ENCODE peak calls at places on chromosomes 1 and 21, in five cellular contexts. One of them, this sample, is unnamed.

GRCh38 chr1:100868364-100868995 is 26.2 kb downstream of the EXTL2 start:
- DNase-seq in SK-MEL-5: peak; percentile 46
- DNase-seq in substantia nigra: no peak
- DNase-seq in posterior vena cava: no peak
- DNase-seq in stimulated activated CD8-positive, alpha-beta memory T cell treated with anti-CD3 and anti-CD28 coated beads, Interleukin-2, amount 100 ng/mL, for 1 hour: no peak
- DNase-seq in this sample: no peak

GRCh38 chr21:26437326-26438009 is 135.6 kb downstream of the CYYR1 start:
- DNase-seq in SK-MEL-5: no peak
- DNase-seq in substantia nigra: no peak
- DNase-seq in posterior vena cava: no peak
- DNase-seq in stimulated activated CD8-positive, alpha-beta memory T cell treated with anti-CD3 and anti-CD28 coated beads, Interleukin-2, amount 100 ng/mL, for 1 hour: no peak
- DNase-seq in this sample: no peak

GRCh38 chr1:51897699-51898031 is 19.1 kb upstream of the NRDC start:
- DNase-seq in SK-MEL-5: no peak
- DNase-seq in substantia nigra: no peak
- DNase-seq in posterior vena cava: no peak
- DNase-seq in stimulated activated CD8-positive, alpha-beta memory T cell treated with anti-CD3 and anti-CD28 coated beads, Interleukin-2, amount 100 ng/mL, for 1 hour: no peak
- DNase-seq in this sample: no peak

GRCh38 chr21:46038871-46039397 is 57.4 kb downstream of the COL6A1 start:
- DNase-seq in SK-MEL-5: no peak
- DNase-seq in substantia nigra: no peak
- DNase-seq in posterior vena cava: peak; percentile 93
- DNase-seq in stimulated activated CD8-positive, alpha-beta memory T cell treated with anti-CD3 and anti-CD28 coated beads, Interleukin-2, amount 100 ng/mL, for 1 hour: no peak
- DNase-seq in this sample: no peak

GRCh38 chr1:243850013-243850367 is at the start of gene AKT3:
- DNase-seq in SK-MEL-5: peak; percentile 73
- DNase-seq in substantia nigra: peak; percentile 75
- DNase-seq in posterior vena cava: peak; percentile 71
- DNase-seq in stimulated activated CD8-positive, alpha-beta memory T cell treated with anti-CD3 and anti-CD28 coated beads, Interleukin-2, amount 100 ng/mL, for 1 hour: no peak
- DNase-seq in this sample: no peak

GRCh38 chr21:27807596-27807995 is 840.7 kb upstream of the ADAMTS5 start:
- DNase-seq in SK-MEL-5: peak; percentile 70
- DNase-seq in substantia nigra: no peak
- DNase-seq in posterior vena cava: no peak
- DNase-seq in stimulated activated CD8-positive, alpha-beta memory T cell treated with anti-CD3 and anti-CD28 coated beads, Interleukin-2, amount 100 ng/mL, for 1 hour: no peak
- DNase-seq in this sample: no peak

GRCh38 chr1:230072296-230072695 is 5.3 kb downstream of the GALNT2 start:
- DNase-seq in SK-MEL-5: no peak
- DNase-seq in substantia nigra: no peak
- DNase-seq in posterior vena cava: no peak
- DNase-seq in stimulated activated CD8-positive, alpha-beta memory T cell treated with anti-CD3 and anti-CD28 coated beads, Interleukin-2, amount 100 ng/mL, for 1 hour: no peak
- DNase-seq in this sample: no peak

GRCh38 chr1:116909511-116910378 is at the start of gene PTGFRN:
- DNase-seq in SK-MEL-5: peak; percentile 26
- DNase-seq in substantia nigra: no peak
- DNase-seq in posterior vena cava: peak; percentile 93
- DNase-seq in stimulated activated CD8-positive, alpha-beta memory T cell treated with anti-CD3 and anti-CD28 coated beads, Interleukin-2, amount 100 ng/mL, for 1 hour: no peak
- DNase-seq in this sample: peak; percentile 4

GRCh38 chr1:177256153-177256814 is 85.5 kb downstream of the BRINP2 start:
- DNase-seq in SK-MEL-5: peak; percentile 76
- DNase-seq in substantia nigra: peak; percentile 33
- DNase-seq in posterior vena cava: peak; percentile 87
- DNase-seq in stimulated activated CD8-positive, alpha-beta memory T cell treated with anti-CD3 and anti-CD28 coated beads, Interleukin-2, amount 100 ng/mL, for 1 hour: no peak
- DNase-seq in this sample: no peak

GRCh38 chr1:80066060-80066459 is 1059.5 kb upstream of the ADGRL4 start:
- DNase-seq in SK-MEL-5: no peak
- DNase-seq in substantia nigra: no peak
- DNase-seq in posterior vena cava: no peak
- DNase-seq in stimulated activated CD8-positive, alpha-beta memory T cell treated with anti-CD3 and anti-CD28 coated beads, Interleukin-2, amount 100 ng/mL, for 1 hour: no peak
- DNase-seq in this sample: no peak

GRCh38 chr1:232247669-232248068 is 382.3 kb downstream of the SIPA1L2 start:
- DNase-seq in SK-MEL-5: no peak
- DNase-seq in substantia nigra: no peak
- DNase-seq in posterior vena cava: no peak
- DNase-seq in stimulated activated CD8-positive, alpha-beta memory T cell treated with anti-CD3 and anti-CD28 coated beads, Interleukin-2, amount 100 ng/mL, for 1 hour: no peak
- DNase-seq in this sample: no peak

GRCh38 chr1:213940947-213941346 is 46.8 kb upstream of the PROX1 start:
- DNase-seq in SK-MEL-5: no peak
- DNase-seq in substantia nigra: no peak
- DNase-seq in posterior vena cava: no peak
- DNase-seq in stimulated activated CD8-positive, alpha-beta memory T cell treated with anti-CD3 and anti-CD28 coated beads, Interleukin-2, amount 100 ng/mL, for 1 hour: no peak
- DNase-seq in this sample: no peak

GRCh38 chr21:42579456-42580075 is 65.9 kb downstream of the SLC37A1 start:
- DNase-seq in SK-MEL-5: no peak
- DNase-seq in substantia nigra: no peak
- DNase-seq in posterior vena cava: peak; percentile 54
- DNase-seq in stimulated activated CD8-positive, alpha-beta memory T cell treated with anti-CD3 and anti-CD28 coated beads, Interleukin-2, amount 100 ng/mL, for 1 hour: no peak
- DNase-seq in this sample: no peak

GRCh38 chr1:3477241-3478109 is 23.0 kb downstream of the ARHGEF16 start:
- DNase-seq in SK-MEL-5: no peak
- DNase-seq in substantia nigra: no peak
- DNase-seq in posterior vena cava: no peak
- DNase-seq in stimulated activated CD8-positive, alpha-beta memory T cell treated with anti-CD3 and anti-CD28 coated beads, Interleukin-2, amount 100 ng/mL, for 1 hour: no peak
- DNase-seq in this sample: no peak

GRCh38 chr1:181632492-181632891 is 149.2 kb downstream of the CACNA1E start:
- DNase-seq in SK-MEL-5: no peak
- DNase-seq in substantia nigra: no peak
- DNase-seq in posterior vena cava: no peak
- DNase-seq in stimulated activated CD8-positive, alpha-beta memory T cell treated with anti-CD3 and anti-CD28 coated beads, Interleukin-2, amount 100 ng/mL, for 1 hour: no peak
- DNase-seq in this sample: no peak

GRCh38 chr1:6594977-6595740 is 7.5 kb downstream of the KLHL21 start:
- DNase-seq in SK-MEL-5: no peak
- DNase-seq in substantia nigra: no peak
- DNase-seq in posterior vena cava: no peak
- DNase-seq in stimulated activated CD8-positive, alpha-beta memory T cell treated with anti-CD3 and anti-CD28 coated beads, Interleukin-2, amount 100 ng/mL, for 1 hour: no peak
- DNase-seq in this sample: no peak

GRCh38 chr1:45952072-45952471 is 148.7 kb downstream of the MAST2 start:
- DNase-seq in SK-MEL-5: no peak
- DNase-seq in substantia nigra: no peak
- DNase-seq in posterior vena cava: no peak
- DNase-seq in stimulated activated CD8-positive, alpha-beta memory T cell treated with anti-CD3 and anti-CD28 coated beads, Interleukin-2, amount 100 ng/mL, for 1 hour: no peak
- DNase-seq in this sample: no peak

GRCh38 chr1:41664861-41665640 is 180.6 kb upstream of the EDN2 start:
- DNase-seq in SK-MEL-5: peak; percentile 8
- DNase-seq in substantia nigra: no peak
- DNase-seq in posterior vena cava: no peak
- DNase-seq in stimulated activated CD8-positive, alpha-beta memory T cell treated with anti-CD3 and anti-CD28 coated beads, Interleukin-2, amount 100 ng/mL, for 1 hour: no peak
- DNase-seq in this sample: no peak

GRCh38 chr1:2097386-2098300 is 47.4 kb downstream of the PRKCZ start:
- DNase-seq in SK-MEL-5: no peak
- DNase-seq in substantia nigra: no peak
- DNase-seq in posterior vena cava: no peak
- DNase-seq in stimulated activated CD8-positive, alpha-beta memory T cell treated with anti-CD3 and anti-CD28 coated beads, Interleukin-2, amount 100 ng/mL, for 1 hour: no peak
- DNase-seq in this sample: no peak

GRCh38 chr1:95332754-95333153 is 98.7 kb downstream of the RWDD3 start:
- DNase-seq in SK-MEL-5: no peak
- DNase-seq in substantia nigra: no peak
- DNase-seq in posterior vena cava: no peak
- DNase-seq in stimulated activated CD8-positive, alpha-beta memory T cell treated with anti-CD3 and anti-CD28 coated beads, Interleukin-2, amount 100 ng/mL, for 1 hour: no peak
- DNase-seq in this sample: no peak

GRCh38 chr21:39007532-39007931 is 175.7 kb downstream of the PSMG1 start:
- DNase-seq in SK-MEL-5: no peak
- DNase-seq in substantia nigra: no peak
- DNase-seq in posterior vena cava: no peak
- DNase-seq in stimulated activated CD8-positive, alpha-beta memory T cell treated with anti-CD3 and anti-CD28 coated beads, Interleukin-2, amount 100 ng/mL, for 1 hour: no peak
- DNase-seq in this sample: no peak

GRCh38 chr1:67040405-67040804 is 13.5 kb downstream of the SLC35D1 start:
- DNase-seq in SK-MEL-5: no peak
- DNase-seq in substantia nigra: no peak
- DNase-seq in posterior vena cava: no peak
- DNase-seq in stimulated activated CD8-positive, alpha-beta memory T cell treated with anti-CD3 and anti-CD28 coated beads, Interleukin-2, amount 100 ng/mL, for 1 hour: no peak
- DNase-seq in this sample: no peak

GRCh38 chr21:45429221-45430164 is 24.5 kb downstream of the COL18A1 start:
- DNase-seq in SK-MEL-5: no peak
- DNase-seq in substantia nigra: no peak
- DNase-seq in posterior vena cava: no peak
- DNase-seq in stimulated activated CD8-positive, alpha-beta memory T cell treated with anti-CD3 and anti-CD28 coated beads, Interleukin-2, amount 100 ng/mL, for 1 hour: no peak
- DNase-seq in this sample: no peak

GRCh38 chr1:224700915-224701531 is 84.9 kb downstream of the CNIH3 start:
- DNase-seq in SK-MEL-5: peak; percentile 73
- DNase-seq in substantia nigra: no peak
- DNase-seq in posterior vena cava: no peak
- DNase-seq in stimulated activated CD8-positive, alpha-beta memory T cell treated with anti-CD3 and anti-CD28 coated beads, Interleukin-2, amount 100 ng/mL, for 1 hour: no peak
- DNase-seq in this sample: no peak

GRCh38 chr1:119933397-119933796 is 37.1 kb upstream of the ADAM30 start:
- DNase-seq in SK-MEL-5: no peak
- DNase-seq in substantia nigra: no peak
- DNase-seq in posterior vena cava: no peak
- DNase-seq in stimulated activated CD8-positive, alpha-beta memory T cell treated with anti-CD3 and anti-CD28 coated beads, Interleukin-2, amount 100 ng/mL, for 1 hour: no peak
- DNase-seq in this sample: no peak

This sample was measured in activated T-helper 1 cell treated with anti-CD3 and anti-CD28 coated beads, Interleukin-2, amount 50 U/mL, for 16 hours.